ENCODE peak calls at places on chromosomes 1 and 21, in four cellular contexts. V is GM23248, N is PC-3, M is neural progenitor cell. L is an unnamed sample.

GRCh38 chr1:228141871-228142615 is 2.0 kb downstream of the GUK1 start:
- DNase-seq in V (no peak), M (no peak), N (peak), L (peak)

GRCh38 chr1:82323144-82323543 is 522.4 kb downstream of the ADGRL2 start:
- DNase-seq in N (no peak), V (no peak), M (no peak), L (no peak)

GRCh38 chr1:172185206-172185605 is 235.3 kb upstream of the C1orf105 start:
- DNase-seq in N (no peak), V (no peak), M (no peak), L (peak)

GRCh38 chr21:40454057-40454456 is 392.9 kb downstream of the DSCAM start:
- DNase-seq in M (no peak), V (no peak), N (no peak), L (no peak)

GRCh38 chr1:85048296-85049064 is at the start of gene MCOLN3:
- DNase-seq in N (peak), V (peak), M (peak), L (no peak)

GRCh38 chr1:229947968-229948367 is 119.1 kb upstream of the GALNT2 start:
- DNase-seq in N (peak), M (no peak), V (peak), L (peak)

GRCh38 chr1:93906480-93906879 is 2.8 kb downstream of the GCLM start:
- DNase-seq in M (no peak), N (no peak), V (no peak), L (peak)

GRCh38 chr1:227449051-227449450 is 114.3 kb upstream of the ZNF678 start:
- DNase-seq in V (peak), N (peak), M (peak), L (no peak)

GRCh38 chr1:169305356-169305755 is 62.2 kb downstream of the NME7 start:
- DNase-seq in N (no peak), M (no peak), V (no peak), L (no peak)

GRCh38 chr1:228145498-228146425 is 4.0 kb upstream of the GJC2 start:
- DNase-seq in M (no peak), N (no peak), V (no peak), L (no peak)

GRCh38 chr1:54559771-54560231 is 11.8 kb downstream of the ACOT11 start:
- DNase-seq in V (no peak), M (no peak), N (no peak), L (no peak)

GRCh38 chr1:182784556-182785171 is 4.9 kb upstream of the NPL start:
- DNase-seq in M (peak), N (peak), V (peak), L (peak)

GRCh38 chr1:196114193-196114592 is 494.0 kb downstream of the KCNT2 start:
- DNase-seq in M (no peak), V (peak), N (peak), L (peak)

GRCh38 chr21:15240846-15241245 is 176.0 kb upstream of the NRIP1 start:
- DNase-seq in V (no peak), M (no peak), N (no peak), L (peak)

GRCh38 chr1:220803401-220804201 is 16.9 kb downstream of the MTARC1 start:
- DNase-seq in N (peak), M (peak), V (peak), L (no peak)

GRCh38 chr1:229203030-229203751 is 67.7 kb upstream of the RAB4A start:
- DNase-seq in N (peak), V (peak), M (peak), L (peak)

GRCh38 chr1:85334962-85335361 is 58.5 kb upstream of the BCL10 start:
- DNase-seq in V (no peak), M (no peak), N (no peak), L (peak)

GRCh38 chr21:29193907-29194306 is 63.5 kb downstream of the MAP3K7CL start:
- DNase-seq in M (no peak), N (peak), V (no peak), L (no peak)

GRCh38 chr1:210587547-210587946 is 258.8 kb downstream of the HHAT start:
- DNase-seq in M (no peak), V (no peak), N (no peak), L (peak)

GRCh38 chr1:30629501-30629900 is 93.9 kb downstream of the MATN1 start:
- DNase-seq in N (no peak), M (no peak), V (no peak), L (no peak)

GRCh38 chr1:163084330-163084729 is 15.2 kb downstream of the RGS4 start:
- DNase-seq in N (peak), M (no peak), V (peak), L (peak)

GRCh38 chr1:163085904-163086268 is 16.7 kb downstream of the RGS4 start:
- DNase-seq in N (peak), M (no peak), V (peak), L (peak)

GRCh38 chr1:163082971-163083370 is 13.8 kb downstream of the RGS4 start:
- DNase-seq in N (peak), M (no peak), V (no peak), L (no peak)

GRCh38 chr1:163083690-163084089 is 14.5 kb downstream of the RGS4 start:
- DNase-seq in N (peak), M (no peak), V (peak), L (peak)

GRCh38 chr1:163085041-163085903 is 16.1 kb downstream of the RGS4 start:
- DNase-seq in V (peak), N (peak), M (no peak), L (peak)
- H3K9ac ChIP-seq in V (peak), N (peak), M (no peak), L (no peak)

DNA sequence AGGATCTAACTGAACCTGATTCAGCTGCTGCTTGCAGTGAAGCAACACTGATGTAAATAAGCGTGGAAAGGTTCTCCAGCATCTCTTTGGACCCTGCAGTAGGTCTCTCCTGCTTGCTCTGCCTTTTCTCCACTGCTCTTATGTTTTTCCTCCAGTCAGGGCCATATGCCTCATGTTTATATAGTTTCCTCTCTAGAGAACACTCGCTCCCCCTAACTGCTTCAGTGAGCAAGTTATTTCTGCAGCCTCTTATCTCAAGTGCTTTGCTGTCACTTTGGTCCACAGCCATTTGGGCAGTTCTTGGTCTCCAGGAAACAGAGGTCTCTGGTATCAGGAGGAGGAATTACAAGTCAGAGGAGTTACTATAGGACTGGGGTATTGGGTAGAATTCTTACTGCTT is 5.3 kb downstream of the PRUNE1 start:
- DNase-seq in V (no peak), M (no peak), N (no peak), L (peak)
- H3K4me2 ChIP-seq in V (no peak), M (no peak), N (no peak), L (no peak)

DNA sequence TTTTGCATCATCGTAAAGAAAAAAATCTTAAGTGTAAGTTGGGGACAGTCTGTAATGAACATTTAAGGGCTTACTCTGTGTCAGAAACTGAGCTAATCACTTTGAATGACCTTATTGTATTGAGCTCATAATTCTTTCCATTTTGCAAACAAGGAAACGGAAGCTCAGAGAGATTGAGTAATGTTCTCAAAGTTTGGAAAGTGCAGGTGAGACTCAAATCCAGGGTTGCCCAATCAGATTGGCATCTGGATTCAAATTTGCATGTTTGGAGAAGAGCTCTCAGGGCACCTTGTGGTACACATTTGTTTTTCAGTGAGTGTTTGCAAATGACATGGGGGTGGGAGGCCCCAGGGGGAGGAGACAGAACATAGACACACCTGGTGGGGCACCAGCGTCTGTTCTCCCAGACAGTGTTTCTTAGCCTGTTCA is 8.0 kb downstream of the ALPL start:
- DNase-seq in M (no peak), V (no peak), N (no peak), L (no peak)
- H3K9ac ChIP-seq in M (no peak), V (no peak), N (no peak), L (no peak)

GRCh38 chr21:45481977-45482898 is 60.0 kb downstream of the SLC19A1 start:
- DNase-seq in V (no peak), M (no peak), N (no peak), L (no peak)
- H3K4me2 ChIP-seq in V (no peak), M (no peak), N (no peak), L (no peak)

GRCh38 chr1:27597036-27597435 is 6.9 kb downstream of the AHDC1 start:
- DNase-seq in V (no peak), N (no peak), M (no peak), L (no peak)
- H3K9ac ChIP-seq in V (no peak), N (no peak), M (no peak), L (no peak)

DNA sequence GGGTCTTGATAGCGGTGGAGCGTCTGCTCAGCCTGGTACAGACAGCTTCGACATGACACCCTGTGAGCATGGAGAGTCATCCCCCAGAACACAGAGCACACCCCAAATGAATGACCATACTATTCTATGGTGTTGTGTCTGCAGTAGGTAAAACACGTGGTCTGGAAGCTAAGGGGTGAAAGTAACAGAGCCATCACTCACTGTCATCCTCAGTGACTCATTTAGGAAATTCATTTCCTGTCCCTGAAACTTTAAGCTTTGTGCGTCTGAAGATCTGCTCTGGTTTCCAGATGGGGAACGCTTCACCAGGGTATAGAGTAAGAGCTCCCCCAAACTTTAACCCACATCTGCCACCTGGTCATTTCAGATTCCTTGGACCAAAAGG is 94.8 kb upstream of the DISP3 start:
- DNase-seq in M (no peak), N (peak), V (no peak), L (no peak)
- H3K4me2 ChIP-seq in M (no peak), N (no peak), V (no peak), L (no peak)

GRCh38 chr1:151547119-151547899 is 7.2 kb downstream of the TUFT1 start:
- DNase-seq in V (peak), N (peak), M (peak), L (peak)
- H3K9ac ChIP-seq in V (no peak), N (peak), M (no peak), L (no peak)

GRCh38 chr1:213982814-213983588 is 4.8 kb upstream of the PROX1 start:
- DNase-seq in N (no peak), M (peak), V (peak), L (peak)
- H3K4me2 ChIP-seq in N (no peak), M (peak), V (peak), L (no peak)

DNA sequence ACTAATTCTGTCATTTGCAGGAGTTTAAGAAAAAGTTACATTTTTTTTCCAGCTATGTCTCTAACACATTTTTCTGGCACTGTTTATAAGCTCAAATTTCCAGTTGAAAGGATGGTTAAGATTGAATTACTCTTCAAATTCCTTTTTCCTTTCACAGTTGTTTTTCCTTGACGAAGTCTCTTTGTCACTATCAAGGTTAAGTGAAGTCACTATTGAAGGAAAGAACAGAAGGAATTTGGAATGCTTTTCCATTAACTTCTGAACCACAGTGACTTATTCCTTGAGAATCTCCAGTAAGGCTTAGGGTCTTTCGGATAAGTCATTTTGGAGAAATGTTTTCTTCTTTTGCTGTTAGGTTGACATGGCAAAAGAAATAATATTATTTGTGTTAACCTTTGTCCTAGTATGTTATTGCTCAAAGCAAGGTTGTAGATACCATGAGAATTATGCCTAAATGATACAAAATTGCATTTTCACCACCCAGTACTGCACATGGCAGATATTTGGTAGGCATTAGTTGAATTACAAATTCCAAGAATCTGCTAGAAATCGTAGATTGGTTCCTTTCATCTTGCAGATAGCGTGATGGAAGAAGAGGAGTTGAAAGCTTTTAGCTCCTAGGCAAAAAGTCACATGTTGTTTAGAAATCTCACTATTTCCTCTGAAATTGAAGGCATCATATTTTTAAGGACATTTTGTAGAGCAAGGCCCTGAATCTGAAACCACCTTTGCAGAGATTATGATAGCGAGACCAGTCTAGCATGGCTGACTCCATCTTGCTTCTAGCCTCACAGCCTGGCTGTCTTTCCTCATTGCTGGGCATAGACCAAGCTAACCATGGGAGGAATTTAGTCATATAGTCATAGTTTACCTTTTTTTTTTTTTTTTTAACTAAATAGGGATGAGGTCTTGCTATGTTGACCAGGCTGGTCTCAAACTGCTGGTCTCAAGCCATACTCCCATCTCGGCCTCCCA is 42.6 kb upstream of the ZNF326 start:
- DNase-seq in M (no peak), N (peak), V (peak), L (peak)
- H3K9ac ChIP-seq in M (no peak), N (peak), V (peak), L (peak)

DNA sequence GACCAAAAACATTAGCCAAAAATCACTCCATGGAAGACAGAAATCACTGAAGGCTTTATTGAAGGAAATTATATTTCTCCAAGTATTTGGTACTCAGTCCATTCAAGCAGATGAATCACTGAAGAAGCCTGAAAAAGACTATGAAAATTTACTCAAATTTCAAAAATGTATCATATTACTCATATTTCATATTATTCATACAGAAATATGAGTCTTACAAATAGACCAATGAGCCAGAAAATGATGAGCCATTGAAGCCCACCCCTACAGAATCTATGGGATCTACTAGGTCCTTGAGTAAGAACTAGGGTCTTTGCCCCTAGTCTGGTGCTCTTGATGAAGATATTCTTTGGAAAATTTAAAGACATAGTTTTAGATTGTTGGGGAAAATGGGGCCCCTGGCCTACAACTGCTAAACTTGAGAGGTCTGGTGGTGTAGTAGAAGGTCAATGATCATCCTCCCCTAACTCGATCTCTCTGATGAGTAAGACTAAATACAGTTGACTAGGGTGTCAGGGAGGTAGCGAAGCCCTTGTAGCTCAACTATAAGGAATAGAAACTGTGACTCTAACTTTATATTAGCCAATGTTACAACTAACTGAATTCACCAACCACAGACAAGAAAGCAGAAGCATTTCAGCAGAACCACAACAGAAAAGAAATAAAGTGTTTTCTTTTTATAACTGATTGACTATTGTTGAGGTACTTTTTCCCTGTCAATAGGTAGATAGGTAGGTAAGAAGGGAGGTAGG is 81.0 kb downstream of the NOTCH2 start:
- DNase-seq in M (no peak), N (peak), V (no peak), L (peak)
- H3K4me2 ChIP-seq in M (no peak), N (peak), V (no peak), L (peak)